ENCODE peak calls at places on chromosomes 12 and 14, in seven cellular contexts. G, J, X, T, D, C and R are unnamed samples.

GRCh38 chr14:94110552-94111181 is at the start of gene IFI27:
- DNase-seq in G (no peak), J (no peak), X (peak; percentile 57), T (no peak), D (peak; percentile 79), C (no peak), R (peak; percentile 73)

GRCh38 chr12:94326727-94327126 is 132.9 kb downstream of the CEP83 start:
- DNase-seq in G (no peak), J (no peak), X (peak; percentile 94), T (no peak), D (no peak), C (no peak), R (peak; percentile 60)

GRCh38 chr14:106686533-106686932 is 1160.2 kb downstream of the TMEM121 start:
- DNase-seq in G (no peak), J (no peak), X (no peak), T (no peak), D (no peak), C (no peak), R (no peak)

GRCh38 chr12:29460082-29460481 is 37.4 kb downstream of the OVCH1 start:
- DNase-seq in G (no peak), J (no peak), X (no peak), T (no peak), D (no peak), C (no peak), R (no peak)

GRCh38 chr12:113991224-113992044 is 25.3 kb upstream of the RBM19 start:
- DNase-seq in G (no peak), J (no peak), X (no peak), T (no peak), D (no peak), C (no peak), R (no peak)

GRCh38 chr12:68510394-68510793 is 100.3 kb upstream of the RAP1B start:
- DNase-seq in G (no peak), J (no peak), X (no peak), T (no peak), D (no peak), C (no peak), R (no peak)

GRCh38 chr12:63319936-63320633 is 169.1 kb upstream of the AVPR1A start:
- DNase-seq in G (no peak), J (no peak), X (peak; percentile 23), T (no peak), D (no peak), C (no peak), R (no peak)

GRCh38 chr12:6688543-6688999 is 604 bp downstream of the ZNF384 start:
- DNase-seq in G (no peak), J (no peak), X (no peak), T (no peak), D (peak; percentile 49), C (no peak), R (peak; percentile 22)

DNA sequence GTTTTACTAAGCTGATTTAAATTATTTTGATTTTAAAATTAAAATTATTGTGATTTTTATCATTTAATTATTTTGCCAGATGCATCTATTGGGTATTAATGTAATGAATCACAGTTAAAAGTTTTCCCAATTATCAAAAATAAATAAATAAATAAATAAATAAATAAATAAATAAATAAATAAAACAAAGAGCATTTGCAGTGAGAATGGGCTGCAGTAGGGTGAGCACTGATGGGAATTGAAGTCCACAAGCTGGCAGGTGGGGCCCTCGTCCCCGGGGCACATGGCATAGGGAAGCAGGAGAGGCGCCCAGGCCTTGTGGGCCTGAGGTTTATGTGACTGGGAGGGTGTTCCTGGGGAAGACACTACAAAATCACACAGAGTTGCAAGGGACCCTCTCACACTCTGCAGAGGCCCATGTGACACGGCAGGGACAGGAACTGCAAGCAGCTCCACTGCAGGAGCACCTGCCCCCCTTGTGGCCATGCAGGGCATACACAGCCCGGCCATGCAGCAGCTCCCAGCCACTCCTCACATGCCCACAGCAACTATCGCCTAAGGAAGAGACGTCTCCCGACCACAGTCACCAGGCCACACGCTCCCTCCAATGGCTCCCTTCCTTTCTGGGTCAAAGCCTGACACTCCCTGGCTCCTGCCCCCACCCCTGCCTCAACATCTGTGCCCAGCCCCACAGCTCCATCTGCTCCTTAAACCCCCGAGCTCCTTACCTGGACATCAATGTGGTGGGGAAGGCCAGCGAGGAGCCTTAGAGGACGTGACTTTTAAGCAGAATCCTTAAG is 256.3 kb upstream of the SFSWAP start:
- DNase-seq in G (peak; percentile 83), J (peak; percentile 42), X (no peak), T (no peak), D (peak; percentile 27), C (peak; percentile 37), R (peak; percentile 22)
- TF ChIP-seq CTCF in G (peak; percentile 56), J (peak; percentile 73), X (no peak), T (no peak), D (peak; percentile 37), C (peak; percentile 96), R (peak; percentile 53)

DNA sequence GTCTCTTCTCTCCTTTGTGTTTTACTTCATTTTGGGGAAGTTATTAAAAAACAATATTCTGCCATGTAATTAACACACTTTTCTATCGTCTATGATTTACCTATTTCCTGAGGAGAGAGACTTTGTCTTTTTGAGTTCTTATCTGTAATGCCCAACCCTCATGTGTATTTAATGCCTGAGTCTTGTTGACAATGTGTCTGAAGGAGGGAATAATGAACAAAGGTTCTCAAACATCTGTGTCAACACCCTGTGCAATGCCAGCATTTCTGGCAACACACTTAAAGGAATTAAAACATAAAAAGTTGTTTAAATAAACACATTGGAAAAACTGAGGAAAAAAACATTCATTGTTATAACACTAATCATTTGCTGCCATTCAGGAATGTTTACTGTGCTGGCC is 147.1 kb downstream of the SLC15A5 start:
- DNase-seq in G (no peak), J (no peak), X (no peak), T (no peak), D (no peak), C (no peak), R (no peak)
- H3K4me3 ChIP-seq in G (no peak overlapping the region), J (no peak overlapping the region), X (no peak overlapping the region), T (no peak overlapping the region), D (no peak overlapping the region), C (no peak overlapping the region), R (no peak overlapping the region)

GRCh38 chr12:16385779-16386646 is 38.6 kb downstream of the MGST1 start:
- DNase-seq in G (peak; percentile 65), J (no peak), X (peak; percentile 75), T (no peak), D (peak; percentile 28), C (no peak), R (peak; percentile 73)
- TF ChIP-seq CTCF in G (peak; percentile 59), J (no peak), X (peak; percentile 60), T (peak; percentile 42), D (peak; percentile 38), C (no peak), R (peak; percentile 66)

GRCh38 chr14:70213721-70214282 is 25.1 kb upstream of the SLC8A3 start:
- DNase-seq in G (no peak), J (no peak), X (peak; percentile 9), T (no peak), D (no peak), C (no peak), R (no peak)

GRCh38 chr14:70208380-70208779 is 19.6 kb upstream of the SLC8A3 start:
- DNase-seq in G (no peak), J (no peak), X (no peak), T (no peak), D (no peak), C (no peak), R (no peak)

GRCh38 chr14:70212752-70213151 is 24.0 kb upstream of the SLC8A3 start:
- DNase-seq in G (no peak), J (no peak), X (no peak), T (no peak), D (no peak), C (no peak), R (no peak)
- H3K4me3 ChIP-seq in G (no peak overlapping the region), J (no peak overlapping the region), X (no peak overlapping the region), T (no peak overlapping the region), D (no peak overlapping the region), C (no peak overlapping the region), R (no peak overlapping the region)

DNA sequence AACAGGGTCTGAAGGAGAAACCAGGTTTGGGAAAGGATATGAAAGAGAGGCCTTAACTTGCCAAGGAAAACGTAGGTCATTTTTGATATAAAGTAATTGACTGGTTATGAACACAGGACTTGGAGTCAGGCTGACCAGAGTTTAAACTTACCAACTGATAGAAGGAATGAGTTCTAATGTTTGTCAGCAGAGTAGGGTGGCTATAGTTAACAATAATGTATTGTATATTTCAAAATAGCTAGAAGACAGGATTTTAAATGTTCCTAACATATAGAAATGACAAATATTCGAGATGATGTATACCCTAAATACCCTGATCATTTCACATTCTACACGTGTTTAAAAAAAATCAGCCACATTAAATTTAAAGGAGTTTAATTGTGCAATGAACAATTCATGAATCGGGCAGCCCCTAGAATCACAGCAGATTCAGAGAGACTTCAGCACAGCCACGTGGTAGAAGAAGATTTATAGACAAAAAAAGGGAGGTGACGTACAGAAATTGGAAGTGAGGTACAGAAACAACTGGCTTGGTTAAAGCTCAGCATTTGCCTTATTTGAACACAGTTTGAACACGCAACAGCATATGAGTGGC is 52.5 kb upstream of the PLEKHG7 start:
- DNase-seq in G (no peak), J (no peak), X (no peak), T (no peak), D (no peak), C (no peak), R (no peak)
- TF ChIP-seq CTCF in G (no peak), J (no peak), X (no peak), T (no peak), D (no peak), C (no peak), R (no peak)

DNA sequence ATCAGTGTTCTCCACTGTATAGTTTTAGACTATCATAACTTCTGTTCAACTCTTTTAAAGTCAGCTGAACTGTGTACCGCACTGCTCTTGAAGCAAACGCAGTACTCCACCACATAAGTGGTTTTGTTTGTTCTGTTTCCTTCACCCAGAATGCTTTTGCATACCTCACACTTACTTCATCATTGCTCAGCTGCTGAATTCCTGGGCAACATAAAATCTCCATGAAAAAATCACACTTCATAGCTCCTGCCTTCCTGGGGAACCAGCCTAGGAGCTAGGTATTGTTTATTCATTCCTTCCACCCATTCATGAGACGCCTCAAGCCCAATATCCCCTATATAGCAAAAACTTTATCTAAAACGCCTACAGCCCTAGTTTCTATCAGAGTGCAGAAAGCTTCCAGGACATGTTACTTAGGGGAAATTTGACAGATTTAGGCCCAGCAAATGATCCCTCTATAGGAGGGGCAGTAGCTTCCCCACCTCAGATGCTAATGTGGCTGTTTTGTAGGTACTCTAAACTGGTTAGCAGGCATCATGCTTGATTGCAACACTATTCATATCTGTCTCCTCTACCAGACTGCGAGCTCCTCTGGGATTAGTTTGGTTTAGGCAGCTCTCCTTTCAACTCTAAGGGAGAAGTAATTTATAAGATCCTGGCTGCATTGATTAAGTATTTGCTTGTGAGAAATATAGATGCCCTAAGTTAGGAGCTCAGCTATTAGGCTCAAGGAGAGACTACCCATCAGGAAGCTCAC is 44.5 kb downstream of the LRRC9 start:
- DNase-seq in G (no peak), J (no peak), X (peak; percentile 30), T (no peak), D (no peak), C (no peak), R (no peak)
- H3K4me3 ChIP-seq in G (peak overlapping the region; percentile 57), J (peak overlapping the region; percentile 62), X (peak overlapping the region; percentile 32), T (no peak overlapping the region), D (no peak overlapping the region), C (peak overlapping the region; percentile 54), R (no peak overlapping the region)

GRCh38 chr14:103002578-103003350 is 54.6 kb downstream of the CDC42BPB start:
- DNase-seq in G (peak; percentile 41), J (no peak), X (no peak), T (no peak), D (no peak), C (no peak), R (no peak)
- TF ChIP-seq CTCF in G (peak; percentile 19), J (peak; percentile 23), X (peak; percentile 4), T (no peak), D (no peak), C (no peak), R (no peak)

GRCh38 chr14:48035836-48036235 is 360.4 kb upstream of the MDGA2 start:
- DNase-seq in G (peak; percentile 82), J (no peak), X (no peak), T (no peak), D (no peak), C (no peak), R (no peak)
- H3K4me3 ChIP-seq in G (no peak overlapping the region), J (no peak overlapping the region), X (no peak overlapping the region), T (no peak overlapping the region), D (no peak overlapping the region), C (no peak overlapping the region), R (no peak overlapping the region)